ENCODE peak calls at places on chromosome 2, in four cellular contexts. H is SK-N-SH, T is H1, M is K562. S is an unnamed sample.

GRCh38 chr2:4533806-4534205 is 830.4 kb downstream of the DCDC2C start:
- DNase-seq in H (no peak), T (no peak), M (no peak), S (no peak)

GRCh38 chr2:178282075-178282474 is 87.8 kb downstream of the OSBPL6 start:
- DNase-seq in H (no peak), T (no peak), M (no peak), S (no peak)

GRCh38 chr2:127416486-127417001 is 1.7 kb upstream of the PROC start:
- DNase-seq in H (no peak), T (no peak), M (no peak), S (no peak)

GRCh38 chr2:223841436-223842180 is 4.2 kb upstream of the AP1S3 start:
- DNase-seq in H (no peak), T (no peak), M (no peak), S (no peak)

GRCh38 chr2:210460863-210461227 is 15.7 kb downstream of the LANCL1 start:
- DNase-seq in H (no peak), T (no peak), M (no peak), S (no peak)

GRCh38 chr2:7022486-7022885 is 105.3 kb downstream of the RNF144A start:
- DNase-seq in H (no peak), T (no peak), M (no peak), S (no peak)

GRCh38 chr2:106269591-106270291 is 75.6 kb upstream of the UXS1 start:
- DNase-seq in H (peak), T (peak), M (peak), S (no peak)

GRCh38 chr2:11750422-11750821 is 4.0 kb downstream of the LPIN1 start:
- DNase-seq in H (no peak), T (no peak), M (no peak), S (peak)

GRCh38 chr2:132670104-132670960 is at the start of gene LYPD1:
- DNase-seq in H (peak), T (peak), M (no peak), S (no peak)

GRCh38 chr2:12284037-12284436 is 432.7 kb upstream of the TRIB2 start:
- DNase-seq in H (no peak), T (no peak), M (no peak), S (no peak)

GRCh38 chr2:36461039-36461681 is 105.6 kb downstream of the CRIM1 start:
- DNase-seq in H (no peak), T (no peak), M (no peak), S (peak)

GRCh38 chr2:173346035-173346434 is 8.6 kb upstream of the CDCA7 start:
- DNase-seq in H (no peak), T (no peak), M (no peak), S (no peak)

GRCh38 chr2:160603771-160604510 is 110.3 kb upstream of the RBMS1 start:
- DNase-seq in H (no peak), T (no peak), M (no peak), S (no peak)

GRCh38 chr2:237296756-237297155 is 117.2 kb downstream of the COL6A3 start:
- DNase-seq in H (no peak), T (no peak), M (no peak), S (no peak)

GRCh38 chr2:70964133-70964532 is 14.3 kb upstream of the ANKRD53 start:
- DNase-seq in H (peak), T (no peak), M (no peak), S (no peak)

GRCh38 chr2:501130-501529 is 176.1 kb downstream of the TMEM18 start:
- DNase-seq in H (peak), T (peak), M (peak), S (no peak)

GRCh38 chr2:161217597-161218185 is 57.5 kb downstream of the TANK start:
- DNase-seq in H (no peak), T (no peak), M (no peak), S (no peak)

GRCh38 chr2:178327516-178327915 is 123.5 kb downstream of the PRKRA start:
- DNase-seq in H (no peak), T (no peak), M (no peak), S (no peak)

GRCh38 chr2:98027955-98028593 is 32.3 kb upstream of the TMEM131 start:
- DNase-seq in H (no peak), T (peak), M (no peak), S (no peak)

DNA sequence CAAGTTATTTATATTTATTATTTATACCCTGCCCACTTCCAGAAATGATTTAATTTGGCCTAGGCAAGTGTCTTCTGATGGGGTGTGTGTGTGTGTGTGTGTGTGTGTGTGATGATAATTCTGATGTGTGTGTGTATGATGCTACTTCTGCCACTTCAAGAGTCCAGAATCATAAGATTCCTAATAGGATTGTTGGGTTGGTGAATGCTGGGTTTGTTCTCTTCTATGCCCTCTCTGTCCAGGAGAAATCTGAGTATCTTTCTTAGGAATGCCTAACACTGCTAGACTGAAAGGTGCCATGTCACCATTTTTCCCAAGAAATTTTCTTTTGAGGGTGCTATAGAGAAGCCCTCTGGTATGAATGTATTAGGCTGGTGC is 122.5 kb downstream of the SPTBN1 start:
- DNase-seq in H (no peak), T (no peak), M (no peak), S (no peak)
- TF ChIP-seq NRF1 in H (no peak), T (no peak), M (no peak), S (no peak)

DNA sequence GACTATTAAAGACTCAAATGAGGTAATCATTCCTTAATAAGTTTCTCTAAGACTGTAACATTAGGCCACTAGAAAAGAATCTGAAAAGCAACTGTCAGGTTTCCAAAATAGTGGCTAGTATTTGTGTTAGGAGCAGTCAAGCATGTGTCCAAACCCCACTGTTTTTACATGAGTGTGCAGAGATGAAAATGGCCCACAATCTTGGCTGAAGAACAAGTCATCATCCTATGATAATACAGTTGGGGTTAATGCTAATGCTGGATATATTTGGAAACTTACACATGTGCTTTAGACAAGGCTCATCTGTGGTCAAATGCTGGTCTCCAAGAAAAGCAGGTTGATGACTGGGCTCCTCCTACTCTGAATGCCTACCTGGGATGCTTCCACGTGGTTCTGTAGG is 73.6 kb downstream of the MAIP1 start:
- DNase-seq in H (no peak), T (no peak), M (no peak), S (no peak)
- H3K4me2 ChIP-seq in H (no peak), T (no peak), M (no peak), S (no peak)

GRCh38 chr2:212995920-212996319 is 155.5 kb downstream of the IKZF2 start:
- DNase-seq in H (no peak), T (no peak), M (no peak), S (no peak)
- TF ChIP-seq NRF1 in H (no peak), T (no peak), M (no peak), S (no peak)

DNA sequence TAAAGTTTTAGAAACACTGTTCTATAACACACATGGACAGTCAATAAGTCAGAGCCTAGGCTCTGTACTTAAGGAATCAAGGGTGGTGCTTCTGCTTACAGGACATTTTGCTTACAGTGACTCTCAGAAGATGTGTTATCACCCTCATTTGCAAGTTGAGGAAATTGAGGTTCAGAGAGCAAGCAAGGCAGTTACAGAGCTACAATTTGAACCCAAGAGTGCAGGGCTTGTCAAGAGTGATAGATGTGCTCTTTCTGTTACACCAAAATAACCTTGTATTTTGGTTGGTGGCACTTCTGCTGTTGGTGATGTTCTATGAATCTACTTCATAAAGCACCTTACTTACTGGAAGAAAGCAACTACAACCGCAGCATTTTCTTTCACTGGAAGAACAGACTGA is 170.2 kb downstream of the THADA start:
- DNase-seq in H (no peak), T (no peak), M (no peak), S (peak)
- H3K4me2 ChIP-seq in H (peak), T (no peak), M (no peak), S (peak)

DNA sequence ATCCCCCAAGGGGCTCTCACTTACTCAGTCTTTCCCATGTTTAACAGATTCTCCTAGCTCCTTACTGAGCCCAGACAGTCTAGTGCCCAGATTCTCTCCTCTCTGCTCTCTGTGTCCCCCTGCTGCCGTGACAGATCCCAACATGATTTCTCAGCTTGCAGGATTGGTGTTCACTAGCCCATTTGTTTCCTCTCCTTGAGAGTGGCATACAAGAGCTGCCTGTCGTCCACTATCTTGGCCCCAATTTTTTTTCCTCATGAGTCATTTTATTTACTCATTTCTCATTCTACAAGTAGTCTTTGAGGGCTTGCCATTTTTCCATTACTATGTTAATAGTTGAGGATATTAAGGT is 199.9 kb upstream of the FN1 start:
- DNase-seq in H (no peak), T (no peak), M (no peak), S (no peak)
- TF ChIP-seq NRF1 in H (no peak), T (no peak), M (no peak), S (no peak)

S was measured in GM12878.